ENCODE peak calls at places on chromosomes 7 and 10, in five cellular contexts. D is spleen, S is GM06990, B is fibroblast of mammary gland, Z is CD14-positive monocyte. V is an unnamed sample.
A peak's percentile ranks its signal among the peaks of the same experiment; 100 is the strongest.

GRCh38 chr7:99375070-99375807 is 709 bp downstream of the ARPC1B start:
- DNase-seq in B (peak; percentile 65), D (peak; percentile 96), Z (peak; percentile 77), S (peak; percentile 85), V (peak; percentile 86)

GRCh38 chr10:29472268-29473086 is 162.3 kb downstream of the SVIL start:
- DNase-seq in S (no peak), D (no peak), Z (no peak), B (no peak), V (no peak)

GRCh38 chr10:47190301-47190700 is 109.7 kb upstream of the GDF10 start:
- DNase-seq in Z (no peak), B (no peak), S (no peak), D (no peak), V (no peak)

GRCh38 chr10:30056767-30057355 is 2.5 kb downstream of the JCAD start:
- DNase-seq in S (no peak), Z (no peak), B (no peak), D (no peak), V (no peak)

GRCh38 chr10:60434418-60435046 is 44.9 kb upstream of the ANK3 start:
- DNase-seq in Z (no peak), B (peak; percentile 80), S (no peak), D (no peak), V (peak; percentile 36)

GRCh38 chr7:5450549-5451327 is 27.1 kb upstream of the TNRC18 start:
- DNase-seq in Z (no peak), D (peak; percentile 84), B (no peak), S (no peak), V (peak; percentile 79)

GRCh38 chr10:110323503-110323902 is 18.8 kb upstream of the SMNDC1 start:
- DNase-seq in D (no peak), Z (no peak), S (no peak), B (peak; percentile 97), V (no peak)

GRCh38 chr7:1848013-1848640 is 178.1 kb downstream of the ELFN1 start:
- DNase-seq in Z (no peak), S (no peak), B (no peak), D (peak; percentile 58), V (no peak)

GRCh38 chr10:113961261-113961938 is 82.3 kb upstream of the ADRB1 start:
- DNase-seq in S (peak; percentile 71), B (no peak), Z (no peak), D (no peak), V (peak; percentile 67)

GRCh38 chr10:83273035-83273434 is 866.3 kb upstream of the GHITM start:
- DNase-seq in S (no peak), B (no peak), Z (no peak), D (no peak), V (no peak)

GRCh38 chr7:139153832-139154231 is 44.3 kb upstream of the ZC3HAV1 start:
- DNase-seq in B (peak; percentile 42), D (no peak), S (no peak), Z (no peak), V (no peak)

GRCh38 chr10:92720306-92721165 is 30.8 kb downstream of the HHEX start:
- DNase-seq in B (no peak), Z (no peak), D (no peak), S (no peak), V (no peak)

GRCh38 chr7:117750612-117751563 is 122.4 kb downstream of the CTTNBP2 start:
- DNase-seq in D (no peak), S (no peak), B (peak; percentile 45), Z (no peak), V (no peak)

GRCh38 chr10:110840923-110841428 is 30.8 kb upstream of the PDCD4 start:
- DNase-seq in B (no peak), S (no peak), D (no peak), Z (no peak), V (no peak)

GRCh38 chr10:21260793-21261149 is 264.7 kb downstream of the SKIDA1 start:
- DNase-seq in S (no peak), B (peak; percentile 41), D (peak; percentile 2), Z (no peak), V (no peak)

GRCh38 chr10:126972622-126973414 is 67.6 kb downstream of the DOCK1 start:
- DNase-seq in Z (no peak), B (peak; percentile 83), D (no peak), S (no peak), V (no peak)

GRCh38 chr7:7732566-7733290 is 14.3 kb upstream of the RPA3 start:
- DNase-seq in Z (no peak), S (no peak), B (peak; percentile 25), D (no peak), V (no peak)

GRCh38 chr10:99926925-99927718 is 82.6 kb downstream of the DNMBP start:
- DNase-seq in S (no peak), D (no peak), Z (no peak), B (peak; percentile 66), V (no peak)

GRCh38 chr10:28981007-28981406 is 303.7 kb downstream of the BAMBI start:
- DNase-seq in S (no peak), D (no peak), B (no peak), Z (no peak), V (peak; percentile 28)

GRCh38 chr7:30761214-30762156 is 9.6 kb downstream of the INMT start:
- DNase-seq in B (no peak), D (no peak), S (no peak), Z (no peak), V (no peak)

GRCh38 chr7:149207324-149208035 is 12.1 kb downstream of the ZNF282 start:
- DNase-seq in B (no peak), D (peak; percentile 66), Z (no peak), S (no peak), V (no peak)

GRCh38 chr7:37395618-37396259 is 52.9 kb downstream of the ELMO1 start:
- DNase-seq in Z (no peak), D (no peak), S (no peak), B (no peak), V (peak; percentile 23)

GRCh38 chr7:132783824-132784223 is 207.6 kb upstream of the PLXNA4 start:
- DNase-seq in S (no peak), B (peak; percentile 90), Z (no peak), D (no peak), V (no peak)

GRCh38 chr7:150949971-150950491 is 28.1 kb downstream of the KCNH2 start:
- DNase-seq in B (no peak), D (peak; percentile 67), S (no peak), Z (no peak), V (no peak)

GRCh38 chr7:136353287-136353686 is 376.1 kb upstream of the MTPN start:
- DNase-seq in D (no peak), S (peak; percentile 10), B (no peak), Z (no peak), V (no peak)

GRCh38 chr7:47503283-47503682 is 78.6 kb downstream of the TNS3 start:
- DNase-seq in D (no peak), B (peak; percentile 45), Z (peak; percentile 57), S (no peak), V (no peak)

GRCh38 chr10:99123851-99124250 is 111.8 kb downstream of the HPSE2 start:
- DNase-seq in B (no peak), S (no peak), D (no peak), Z (no peak), V (no peak)

GRCh38 chr7:128833939-128834310 is 3.7 kb downstream of the FLNC start:
- DNase-seq in D (no peak), Z (no peak), B (peak; percentile 55), S (no peak), V (no peak)

GRCh38 chr7:2729893-2730716 is 42.1 kb downstream of the AMZ1 start:
- DNase-seq in Z (peak; percentile 44), D (peak; percentile 66), S (no peak), B (no peak), V (no peak)

GRCh38 chr7:140400381-140400780 is 2.1 kb upstream of the SLC37A3 start:
- DNase-seq in S (no peak), Z (no peak), B (no peak), D (no peak), V (no peak)

GRCh38 chr7:26345837-26346236 is 54.2 kb downstream of the SNX10 start:
- DNase-seq in D (no peak), B (no peak), S (no peak), Z (no peak), V (no peak)

GRCh38 chr10:132457328-132458070 is 60.5 kb downstream of the PWWP2B start:
- DNase-seq in B (no peak), D (peak; percentile 79), S (no peak), Z (peak; percentile 40), V (no peak)

GRCh38 chr7:44123190-44124003 is at the start of gene POLD2:
- DNase-seq in D (peak; percentile 99), Z (peak; percentile 93), B (peak; percentile 93), S (peak; percentile 96), V (peak; percentile 100)
- TF ChIP-seq CTCF in D (peak; percentile 15), Z (no peak), B (no peak), S (no peak), V (no peak)

GRCh38 chr7:122902751-122903495 is 16.7 kb upstream of the CADPS2 start:
- DNase-seq in B (peak; percentile 33), S (no peak), D (no peak), Z (no peak), V (no peak)
- TF ChIP-seq CTCF in B (peak; percentile 26), S (peak; percentile 7), D (no peak), Z (no peak), V (no peak)

DNA sequence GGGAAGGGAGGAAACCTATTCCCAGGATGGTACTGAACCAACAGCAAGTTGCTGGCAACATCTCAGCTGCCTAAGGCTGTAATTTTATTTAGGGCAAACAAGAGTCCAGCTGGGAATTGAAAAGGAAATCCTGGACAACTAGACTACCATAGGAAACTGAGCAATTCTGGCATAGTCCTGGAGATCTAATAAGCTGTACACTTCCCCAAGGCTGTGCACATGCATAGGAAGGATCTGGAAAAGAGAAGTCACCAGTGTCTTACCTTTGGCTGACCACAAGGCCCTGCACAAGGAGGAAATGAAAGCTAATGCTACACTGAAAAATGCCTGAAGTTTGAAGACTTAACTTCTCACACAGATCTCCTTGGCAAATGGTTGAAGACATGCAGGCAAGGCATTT is 94.4 kb upstream of the CXCL12 start:
- DNase-seq in Z (no peak), S (no peak), D (no peak), B (peak; percentile 15), V (no peak)
- TF ChIP-seq CTCF in Z (no peak), S (no peak), D (no peak), B (no peak), V (no peak)

GRCh38 chr10:107011992-107012391 is 152.5 kb downstream of the SORCS1 start:
- DNase-seq in D (no peak), B (no peak), S (no peak), Z (no peak), V (no peak)

GRCh38 chr10:107013258-107014001 is 151.1 kb downstream of the SORCS1 start:
- DNase-seq in D (no peak), Z (no peak), B (no peak), S (no peak), V (no peak)

GRCh38 chr10:107011113-107011512 is 153.4 kb downstream of the SORCS1 start:
- DNase-seq in D (no peak), S (no peak), B (no peak), Z (no peak), V (no peak)
- TF ChIP-seq CTCF in D (no peak), S (peak; percentile 21), B (no peak), Z (no peak), V (no peak)

GRCh38 chr7:97381815-97382214 is 264.3 kb downstream of the SDHAF3 start:
- DNase-seq in Z (no peak), D (no peak), S (no peak), B (no peak), V (no peak)
- TF ChIP-seq CTCF in Z (no peak), D (no peak), S (no peak), B (no peak), V (no peak)

GRCh38 chr10:95277614-95278013 is 13.2 kb downstream of the PDLIM1 start:
- DNase-seq in B (no peak), D (no peak), Z (no peak), S (no peak), V (no peak)
- TF ChIP-seq CTCF in B (no peak), D (no peak), Z (no peak), S (no peak), V (no peak)

GRCh38 chr10:50614444-50615137 is 9.2 kb downstream of the SGMS1 start:
- DNase-seq in D (no peak), S (peak; percentile 3), Z (no peak), B (no peak), V (no peak)
- TF ChIP-seq CTCF in D (no peak), S (peak; percentile 55), Z (peak; percentile 17), B (peak; percentile 14), V (no peak)